ENCODE peak calls at places on chromosome 12, in nine cellular contexts. D is Karpas-422, X is cardiac fibroblast, J is NT2/D1, C is esophagus squamous epithelium, K is HFF-Myc, W is heart left ventricle, S is AG09309, I is astrocyte of the spinal cord. Q is an unnamed sample.
A peak's percentile ranks its signal among the peaks of the same experiment; 100 is the strongest.

GRCh38 chr12:12734054-12734453 is 16.9 kb downstream of the CDKN1B start:
- DNase-seq in D (no peak), X (no peak), J (no peak), C (no peak), K (peak; percentile 92), W (no peak), S (no peak), I (peak; percentile 28), Q (no peak)

GRCh38 chr12:62044450-62044849 is 215.8 kb upstream of the USP15 start:
- DNase-seq in D (no peak), X (no peak), J (no peak), C (no peak), K (no peak), W (no peak), S (no peak), I (no peak), Q (no peak)

GRCh38 chr12:109777544-109777943 is 55.7 kb downstream of the TRPV4 start:
- DNase-seq in D (peak; percentile 96), X (peak; percentile 38), J (no peak), C (no peak), K (peak; percentile 33), W (no peak), S (no peak), I (no peak), Q (no peak)

GRCh38 chr12:131209082-131210070 is 255.7 kb downstream of the ADGRD1 start:
- DNase-seq in D (no peak), X (no peak), J (no peak), C (no peak), K (no peak), W (no peak), S (no peak), I (no peak), Q (no peak)

GRCh38 chr12:10033783-10034381 is 3.4 kb downstream of the CLEC9A start:
- DNase-seq in D (peak; percentile 47), X (peak; percentile 37), J (no peak), C (no peak), K (peak; percentile 12), W (no peak), S (no peak), I (peak; percentile 27), Q (no peak)

GRCh38 chr12:50525422-50525821 is 20.6 kb downstream of the DIP2B start:
- DNase-seq in D (no peak), X (no peak), J (no peak), C (no peak), K (no peak), W (no peak), S (no peak), I (no peak), Q (no peak)

GRCh38 chr12:11631288-11631687 is 18.2 kb upstream of the ETV6 start:
- DNase-seq in D (no peak), X (no peak), J (no peak), C (no peak), K (no peak), W (no peak), S (no peak), I (no peak), Q (no peak)

GRCh38 chr12:46103691-46104090 is 113.3 kb upstream of the SCAF11 start:
- DNase-seq in D (no peak), X (no peak), J (no peak), C (no peak), K (no peak), W (no peak), S (no peak), I (no peak), Q (no peak)

GRCh38 chr12:25236190-25236589 is 14.5 kb downstream of the KRAS start:
- DNase-seq in D (no peak), X (peak; percentile 59), J (no peak), C (no peak), K (no peak), W (no peak), S (no peak), I (peak; percentile 19), Q (no peak)

GRCh38 chr12:26135010-26135420 is 10.2 kb upstream of the BHLHE41 start:
- DNase-seq in D (no peak), X (no peak), J (no peak), C (no peak), K (no peak), W (no peak), S (no peak), I (peak; percentile 87), Q (peak; percentile 43)

GRCh38 chr12:78562358-78563205 is 302.0 kb upstream of the SYT1 start:
- DNase-seq in D (no peak), X (peak; percentile 63), J (peak; percentile 15), C (no peak), K (peak; percentile 2), W (no peak), S (no peak), I (peak; percentile 17), Q (no peak)

GRCh38 chr12:128661216-128661550 is 162.6 kb downstream of the SLC15A4 start:
- DNase-seq in D (no peak), X (no peak), J (no peak), C (no peak), K (no peak), W (no peak), S (no peak), I (no peak), Q (no peak)

GRCh38 chr12:104750061-104750460 is 208.0 kb downstream of the SLC41A2 start:
- DNase-seq in D (no peak), X (peak; percentile 50), J (no peak), C (no peak), K (peak; percentile 27), W (no peak), S (peak; percentile 45), I (peak; percentile 64), Q (no peak)

GRCh38 chr12:124007810-124008570 is 35.0 kb downstream of the ZNF664 start:
- DNase-seq in D (no peak), X (no peak), J (no peak), C (no peak), K (no peak), W (no peak), S (no peak), I (no peak), Q (no peak)

GRCh38 chr12:15276088-15276698 is 46.1 kb upstream of the PTPRO start:
- DNase-seq in D (peak; percentile 57), X (peak; percentile 75), J (peak; percentile 82), C (no peak), K (peak; percentile 26), W (no peak), S (no peak), I (peak; percentile 45), Q (no peak)

GRCh38 chr12:14280921-14281320 is 84.6 kb upstream of the ATF7IP start:
- DNase-seq in D (peak; percentile 64), X (no peak), J (no peak), C (no peak), K (no peak), W (no peak), S (no peak), I (no peak), Q (no peak)

GRCh38 chr12:42262271-42262670 is 24.2 kb upstream of the YAF2 start:
- DNase-seq in D (no peak), X (no peak), J (no peak), C (no peak), K (no peak), W (no peak), S (no peak), I (no peak), Q (no peak)

GRCh38 chr12:48356041-48356768 is 5.5 kb upstream of the ZNF641 start:
- DNase-seq in D (no peak), X (peak; percentile 11), J (no peak), C (no peak), K (no peak), W (no peak), S (no peak), I (no peak), Q (no peak)

GRCh38 chr12:121582583-121583333 is 1.9 kb upstream of the KDM2B start:
- DNase-seq in D (no peak), X (peak; percentile 13), J (peak; percentile 96), C (no peak), K (no peak), W (no peak), S (no peak), I (no peak), Q (no peak)
- H3K4me3 ChIP-seq in D (no peak overlapping the region), X (no peak overlapping the region), J (peak overlapping the region; percentile 57), C (no peak overlapping the region), K (peak overlapping the region; percentile 45), W (no peak overlapping the region), S (no peak overlapping the region), I (peak overlapping the region; percentile 3), Q (peak overlapping the region; percentile 84)

DNA sequence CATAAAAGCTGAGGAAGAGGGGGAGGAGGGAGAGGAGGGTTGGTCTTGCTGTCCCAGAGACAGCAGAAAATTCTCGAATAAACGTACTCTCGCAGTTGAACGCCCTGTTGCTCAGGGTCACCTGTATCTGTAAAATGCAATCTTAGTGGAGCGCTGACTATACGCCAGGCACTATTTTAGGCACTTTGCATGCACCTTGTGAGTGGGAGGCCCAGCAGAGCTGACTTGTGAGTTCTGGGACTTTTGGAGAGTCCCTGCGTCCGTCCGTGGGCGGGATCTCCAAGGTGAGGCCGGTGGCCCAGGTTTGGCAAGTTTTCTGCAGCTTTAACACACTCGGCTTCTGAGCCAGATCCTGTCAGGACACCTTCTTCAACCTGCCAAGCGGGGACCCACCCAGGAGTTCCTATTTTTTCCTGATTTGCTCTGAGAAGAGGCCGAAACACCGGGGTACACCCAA is 32.5 kb upstream of the PLEKHG6 start:
- DNase-seq in D (no peak), X (no peak), J (no peak), C (no peak), K (no peak), W (no peak), S (no peak), I (no peak), Q (no peak)
- H3K4me3 ChIP-seq in D (peak overlapping the region; percentile 53), X (peak overlapping the region; percentile 12), J (peak overlapping the region; percentile 48), C (peak overlapping the region; percentile 28), K (peak overlapping the region; percentile 34), W (peak overlapping the region; percentile 58), S (peak overlapping the region; percentile 19), I (peak overlapping the region; percentile 26), Q (peak overlapping the region; percentile 72)

GRCh38 chr12:66301944-66302826 is at the start of gene HELB:
- DNase-seq in D (peak; percentile 97), X (peak; percentile 97), J (peak; percentile 97), C (peak; percentile 88), K (peak; percentile 91), W (peak; percentile 98), S (peak; percentile 81), I (peak; percentile 96), Q (peak; percentile 95)

GRCh38 chr12:66302827-66303169 is 505 bp downstream of the HELB start:
- DNase-seq in D (no peak), X (no peak), J (no peak), C (no peak), K (no peak), W (no peak), S (no peak), I (no peak), Q (no peak)

GRCh38 chr12:66304296-66304915 is 2.1 kb downstream of the HELB start:
- DNase-seq in D (no peak), X (no peak), J (no peak), C (no peak), K (no peak), W (no peak), S (no peak), I (no peak), Q (no peak)
- H3K4me3 ChIP-seq in D (no peak overlapping the region), X (no peak overlapping the region), J (no peak overlapping the region), C (no peak overlapping the region), K (no peak overlapping the region), W (no peak overlapping the region), S (no peak overlapping the region), I (no peak overlapping the region), Q (no peak overlapping the region)

DNA sequence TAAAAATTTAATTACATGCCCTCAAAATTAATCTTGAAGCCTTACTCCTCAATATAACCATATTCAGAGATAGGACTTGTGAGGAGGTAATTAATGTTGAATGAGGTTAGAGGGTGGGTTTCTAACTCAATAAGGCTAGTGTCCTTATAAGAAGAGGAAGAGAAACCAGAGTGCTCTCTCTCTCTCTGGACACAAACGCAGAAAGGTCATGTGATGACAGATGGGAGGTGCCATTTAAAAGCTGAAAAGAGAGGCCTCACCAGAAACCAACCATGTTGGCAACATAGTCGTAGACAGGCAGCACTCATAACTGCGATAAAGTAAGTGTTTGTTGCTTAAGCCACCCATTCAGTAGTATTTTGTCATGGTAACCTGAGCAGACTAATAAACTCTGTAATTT is 378.5 kb upstream of the LMO3 start:
- DNase-seq in D (no peak), X (no peak), J (no peak), C (no peak), K (no peak), W (no peak), S (no peak), I (no peak), Q (no peak)
- H3K4me3 ChIP-seq in D (no peak overlapping the region), X (no peak overlapping the region), J (no peak overlapping the region), C (no peak overlapping the region), K (no peak overlapping the region), W (no peak overlapping the region), S (no peak overlapping the region), I (no peak overlapping the region), Q (no peak overlapping the region)